ENCODE peak calls at places on chromosomes 16 and 17, in ten cellular contexts. Y is stimulated activated CD8-positive, alpha-beta memory T cell treated with anti-CD3 and anti-CD28 coated beads, Interleukin-2, amount 100 ng/mL, for 48 hours; W is T-helper 17 cell; J is K562; R is tibial artery; L is NCI-H460; X is astrocyte of the spinal cord; D is activated gamma-delta T cell treated with Interleukin-2 at 50 U/mL for 16 hours; S is SK-N-SH; G is stomach. O is an unnamed sample.

GRCh38 chr17:43581581-43581980 is 35.4 kb upstream of the ETV4 start:
- DNase-seq in W (no peak), R (no peak), G (no peak), D (no peak), Y (no peak), L (no peak), X (no peak), J (no peak), S (no peak), O (no peak)

GRCh38 chr17:53707546-53707945 is 115.2 kb upstream of the KIF2B start:
- DNase-seq in J (no peak), G (no peak), S (no peak), Y (no peak), L (no peak), D (no peak), X (peak), W (no peak), R (no peak), O (no peak)

GRCh38 chr17:61575983-61576382 is 15.0 kb downstream of the NACA2 start:
- DNase-seq in W (no peak), G (no peak), J (no peak), L (no peak), S (no peak), Y (no peak), D (no peak), R (no peak), X (no peak), O (no peak)

GRCh38 chr17:1011760-1012735 is 15.1 kb downstream of the TIMM22 start:
- DNase-seq in X (no peak), D (no peak), W (no peak), G (no peak), S (no peak), L (no peak), R (no peak), Y (no peak), J (no peak), O (no peak)

GRCh38 chr16:2428051-2428786 is 1.0 kb upstream of the CCNF start:
- DNase-seq in W (no peak), J (peak), D (no peak), X (no peak), G (peak), Y (peak), L (no peak), S (peak), R (peak), O (peak)

GRCh38 chr17:73198930-73199260 is 6.0 kb downstream of the COG1 start:
- DNase-seq in R (no peak), W (no peak), J (no peak), X (no peak), L (no peak), G (no peak), D (no peak), S (no peak), Y (no peak), O (no peak)

GRCh38 chr16:87150359-87151280 is 166.6 kb downstream of the C16orf95 start:
- DNase-seq in R (no peak), J (no peak), D (no peak), W (no peak), G (no peak), X (peak), Y (no peak), S (no peak), L (no peak), O (no peak)

GRCh38 chr17:64393000-64393402 is 2.3 kb upstream of the PECAM1 start:
- DNase-seq in J (peak), S (no peak), L (no peak), X (no peak), W (no peak), G (no peak), D (no peak), R (no peak), Y (peak), O (no peak)

GRCh38 chr17:67974186-67974585 is 22.1 kb downstream of the C17orf58 start:
- DNase-seq in D (no peak), G (no peak), S (no peak), L (no peak), W (no peak), R (no peak), J (no peak), Y (no peak), X (no peak), O (no peak)

GRCh38 chr16:68311316-68311620 is 449 bp downstream of the PRMT7 start:
- DNase-seq in S (no peak), D (no peak), L (no peak), G (no peak), X (peak), W (no peak), Y (peak), J (no peak), R (no peak), O (peak)

GRCh38 chr17:73901661-73902415 is 257.6 kb upstream of the SDK2 start:
- DNase-seq in Y (no peak), G (peak), D (peak), S (no peak), X (no peak), J (no peak), W (no peak), R (peak), L (no peak), O (no peak)

GRCh38 chr17:16583781-16584180 is 14.8 kb upstream of the ZNF287 start:
- DNase-seq in L (no peak), S (no peak), W (no peak), R (no peak), G (no peak), Y (no peak), X (no peak), D (no peak), J (no peak), O (no peak)

GRCh38 chr16:69040144-69040909 is 65.1 kb upstream of the HAS3 start:
- DNase-seq in Y (no peak), S (no peak), R (no peak), X (peak), D (no peak), L (no peak), G (no peak), W (no peak), J (no peak), O (no peak)

GRCh38 chr16:1002399-1003161 is 21.0 kb downstream of the SOX8 start:
- DNase-seq in S (no peak), G (peak), R (no peak), Y (peak), J (peak), D (peak), X (peak), L (peak), W (peak), O (peak)

GRCh38 chr17:13931111-13931526 is 138.2 kb upstream of the COX10 start:
- DNase-seq in R (no peak), G (no peak), Y (no peak), X (peak), W (no peak), J (no peak), L (no peak), S (no peak), D (no peak), O (peak)

GRCh38 chr16:88634141-88634993 is 4.0 kb upstream of the IL17C start:
- DNase-seq in D (peak), X (no peak), G (peak), L (no peak), S (no peak), R (no peak), Y (peak), W (peak), J (peak), O (peak)

GRCh38 chr17:75876938-75877751 is 1.2 kb downstream of the TRIM47 start:
- DNase-seq in Y (no peak), W (no peak), G (peak), S (peak), X (peak), R (peak), J (no peak), L (peak), D (no peak), O (no peak)

GRCh38 chr17:55635253-55635766 is 87.4 kb downstream of the TMEM100 start:
- DNase-seq in R (no peak), G (no peak), L (no peak), S (peak), Y (no peak), W (no peak), D (no peak), X (peak), J (no peak), O (peak)

O was measured in OCI-M1.